ENCODE peak calls at places on chromosomes 11 and 22, in four cellular contexts. One of them, this sample, is unnamed.

GRCh38 chr11:125431481-125431880 is 64.6 kb downstream of the FEZ1 start:
- DNase-seq in A549: no peak
- DNase-seq in AG08396: no peak
- DNase-seq in NCI-H510A treated with DMSO at 0.1 percent for 48 hours: no peak
- DNase-seq in this sample: no peak

GRCh38 chr11:106381895-106382294 is 304.4 kb downstream of the AASDHPPT start:
- DNase-seq in AG08396: no peak
- DNase-seq in A549: no peak
- DNase-seq in NCI-H510A treated with DMSO at 0.1 percent for 48 hours: no peak
- DNase-seq in this sample: no peak

GRCh38 chr11:3086114-3086513 is 28.9 kb upstream of the CARS1 start:
- DNase-seq in A549: no peak
- DNase-seq in NCI-H510A treated with DMSO at 0.1 percent for 48 hours: no peak
- DNase-seq in AG08396: peak
- DNase-seq in this sample: no peak

GRCh38 chr11:1488575-1489180 is 2.1 kb upstream of the MOB2 start:
- DNase-seq in AG08396: no peak
- DNase-seq in A549: no peak
- DNase-seq in NCI-H510A treated with DMSO at 0.1 percent for 48 hours: no peak
- DNase-seq in this sample: no peak

GRCh38 chr11:122024278-122024677 is 91.7 kb downstream of the BLID start:
- DNase-seq in NCI-H510A treated with DMSO at 0.1 percent for 48 hours: no peak
- DNase-seq in A549: no peak
- DNase-seq in AG08396: no peak
- DNase-seq in this sample: no peak

GRCh38 chr11:45035440-45035839 is 84.8 kb upstream of the TP53I11 start:
- DNase-seq in AG08396: no peak
- DNase-seq in NCI-H510A treated with DMSO at 0.1 percent for 48 hours: no peak
- DNase-seq in A549: no peak
- DNase-seq in this sample: no peak

GRCh38 chr11:77211594-77212251 is 83.7 kb downstream of the MYO7A start:
- DNase-seq in AG08396: no peak
- DNase-seq in NCI-H510A treated with DMSO at 0.1 percent for 48 hours: no peak
- DNase-seq in A549: no peak
- DNase-seq in this sample: no peak

GRCh38 chr11:11899401-11899800 is 57.6 kb downstream of the USP47 start:
- DNase-seq in NCI-H510A treated with DMSO at 0.1 percent for 48 hours: no peak
- DNase-seq in A549: no peak
- DNase-seq in AG08396: no peak
- DNase-seq in this sample: no peak

GRCh38 chr11:106642331-106642730 is 375.9 kb downstream of the GUCY1A2 start:
- DNase-seq in A549: no peak
- DNase-seq in NCI-H510A treated with DMSO at 0.1 percent for 48 hours: no peak
- DNase-seq in AG08396: no peak
- DNase-seq in this sample: no peak

GRCh38 chr22:23253475-23254055 is 73.3 kb downstream of the BCR start:
- DNase-seq in NCI-H510A treated with DMSO at 0.1 percent for 48 hours: no peak
- DNase-seq in A549: no peak
- DNase-seq in AG08396: no peak
- DNase-seq in this sample: no peak

GRCh38 chr22:38135133-38135706 is 24.7 kb upstream of the BAIAP2L2 start:
- DNase-seq in AG08396: peak
- DNase-seq in NCI-H510A treated with DMSO at 0.1 percent for 48 hours: no peak
- DNase-seq in A549: peak
- DNase-seq in this sample: peak

GRCh38 chr11:94897330-94897768 is 76.0 kb downstream of the CWC15 start:
- DNase-seq in A549: peak
- DNase-seq in AG08396: peak
- DNase-seq in NCI-H510A treated with DMSO at 0.1 percent for 48 hours: peak
- DNase-seq in this sample: peak

GRCh38 chr11:2988996-2989395 is 3.1 kb downstream of the NAP1L4 start:
- DNase-seq in AG08396: no peak
- DNase-seq in A549: no peak
- DNase-seq in NCI-H510A treated with DMSO at 0.1 percent for 48 hours: no peak
- DNase-seq in this sample: no peak

GRCh38 chr11:2668876-2669275 is 30.9 kb downstream of the KCNQ1OT1 start:
- DNase-seq in A549: no peak
- DNase-seq in AG08396: no peak
- DNase-seq in NCI-H510A treated with DMSO at 0.1 percent for 48 hours: no peak
- DNase-seq in this sample: no peak

GRCh38 chr11:118956094-118956846 is at the start of gene UPK2:
- DNase-seq in NCI-H510A treated with DMSO at 0.1 percent for 48 hours: peak
- DNase-seq in A549: peak
- DNase-seq in AG08396: peak
- DNase-seq in this sample: peak

GRCh38 chr11:125519865-125520834 is 24.1 kb upstream of the FEZ1 start:
- DNase-seq in AG08396: no peak
- DNase-seq in NCI-H510A treated with DMSO at 0.1 percent for 48 hours: no peak
- DNase-seq in A549: no peak
- DNase-seq in this sample: no peak

GRCh38 chr22:29702931-29703594 is 16.7 kb upstream of the CABP7 start:
- DNase-seq in AG08396: no peak
- DNase-seq in A549: no peak
- DNase-seq in NCI-H510A treated with DMSO at 0.1 percent for 48 hours: no peak
- DNase-seq in this sample: no peak

GRCh38 chr11:3738241-3738640 is 59.1 kb downstream of the NUP98 start:
- DNase-seq in A549: no peak
- DNase-seq in NCI-H510A treated with DMSO at 0.1 percent for 48 hours: no peak
- DNase-seq in AG08396: no peak
- DNase-seq in this sample: no peak

GRCh38 chr11:12157241-12157661 is 46.9 kb downstream of the MICAL2 start:
- DNase-seq in NCI-H510A treated with DMSO at 0.1 percent for 48 hours: no peak
- DNase-seq in A549: no peak
- DNase-seq in AG08396: peak
- DNase-seq in this sample: no peak

GRCh38 chr11:64677441-64678023 is 45.5 kb downstream of the NRXN2 start:
- DNase-seq in NCI-H510A treated with DMSO at 0.1 percent for 48 hours: no peak
- DNase-seq in AG08396: no peak
- DNase-seq in A549: no peak
- DNase-seq in this sample: no peak

GRCh38 chr11:100980156-100980555 is 149.5 kb downstream of the PGR start:
- DNase-seq in A549: peak
- DNase-seq in AG08396: no peak
- DNase-seq in NCI-H510A treated with DMSO at 0.1 percent for 48 hours: no peak
- DNase-seq in this sample: no peak

GRCh38 chr11:121240650-121241299 is 51.8 kb upstream of the SC5D start:
- DNase-seq in AG08396: no peak
- DNase-seq in A549: no peak
- DNase-seq in NCI-H510A treated with DMSO at 0.1 percent for 48 hours: no peak
- DNase-seq in this sample: no peak

GRCh38 chr11:8408151-8408930 is 144.7 kb upstream of the LMO1 start:
- DNase-seq in AG08396: no peak
- DNase-seq in NCI-H510A treated with DMSO at 0.1 percent for 48 hours: no peak
- DNase-seq in A549: no peak
- DNase-seq in this sample: no peak

GRCh38 chr11:71311928-71312510 is 59.6 kb upstream of the SHANK2 start:
- DNase-seq in NCI-H510A treated with DMSO at 0.1 percent for 48 hours: no peak
- DNase-seq in AG08396: no peak
- DNase-seq in A549: no peak
- DNase-seq in this sample: no peak

GRCh38 chr11:57885298-57886035 is 123.9 kb downstream of the CTNND1 start:
- DNase-seq in NCI-H510A treated with DMSO at 0.1 percent for 48 hours: no peak
- DNase-seq in A549: no peak
- DNase-seq in AG08396: peak
- DNase-seq in this sample: no peak

GRCh38 chr11:133082851-133083488 is 449.3 kb downstream of the OPCML start:
- DNase-seq in AG08396: peak
- DNase-seq in A549: peak
- DNase-seq in NCI-H510A treated with DMSO at 0.1 percent for 48 hours: peak
- DNase-seq in this sample: no peak

GRCh38 chr11:83641511-83641910 is 355.3 kb upstream of the CCDC90B start:
- DNase-seq in A549: no peak
- DNase-seq in NCI-H510A treated with DMSO at 0.1 percent for 48 hours: no peak
- DNase-seq in AG08396: peak
- DNase-seq in this sample: no peak